ENCODE peak calls at places on chromosomes 3 and 15, in eight cellular contexts. N is prostate gland; E is cardiac muscle cell; K is astrocyte of the spinal cord; B is IMR-90; T is heart left ventricle; I is CD8-positive, alpha-beta T cell; V is cardiac fibroblast. P is an unnamed sample.

GRCh38 chr15:76135516-76135915 is 75.7 kb downstream of the TMEM266 start:
- DNase-seq in N (no peak), E (no peak), K (no peak), B (no peak), T (no peak), I (no peak), V (no peak), P (no peak)

GRCh38 chr3:192482809-192483208 is 244.5 kb downstream of the FGF12 start:
- DNase-seq in N (peak), E (peak), K (peak), B (no peak), T (no peak), I (no peak), V (peak), P (no peak)

GRCh38 chr3:64344721-64345207 is 119.5 kb upstream of the PRICKLE2 start:
- DNase-seq in N (no peak), E (peak), K (peak), B (peak), T (no peak), I (no peak), V (peak), P (peak)

GRCh38 chr3:98894791-98895576 is 6.5 kb downstream of the DCBLD2 start:
- DNase-seq in N (no peak), E (no peak), K (peak), B (no peak), T (no peak), I (no peak), V (no peak), P (no peak)

GRCh38 chr3:141337523-141337854 is 30.8 kb upstream of the ZBTB38 start:
- DNase-seq in N (no peak), E (no peak), K (no peak), B (no peak), T (no peak), I (no peak), V (no peak), P (no peak)

GRCh38 chr3:67090472-67090871 is 92.4 kb downstream of the KBTBD8 start:
- DNase-seq in N (no peak), E (peak), K (peak), B (peak), T (no peak), I (no peak), V (peak), P (no peak)

GRCh38 chr15:33104276-33104675 is 90.2 kb downstream of the FMN1 start:
- DNase-seq in N (no peak), E (peak), K (peak), B (peak), T (no peak), I (no peak), V (peak), P (peak)

GRCh38 chr3:143436231-143436930 is 316.8 kb downstream of the CHST2 start:
- DNase-seq in N (no peak), E (peak), K (no peak), B (peak), T (no peak), I (no peak), V (peak), P (no peak)

GRCh38 chr3:56691165-56692000 is 8.3 kb upstream of the TASOR start:
- DNase-seq in N (no peak), E (no peak), K (no peak), B (peak), T (no peak), I (no peak), V (no peak), P (no peak)

GRCh38 chr15:68610825-68611224 is 32.0 kb downstream of the CORO2B start:
- DNase-seq in N (no peak), E (no peak), K (no peak), B (no peak), T (no peak), I (no peak), V (no peak), P (no peak)

GRCh38 chr3:191328383-191328962 is 721 bp upstream of the CCDC50 start:
- DNase-seq in N (no peak), E (no peak), K (no peak), B (no peak), T (no peak), I (no peak), V (no peak), P (no peak)

GRCh38 chr3:181896605-181897004 is 184.9 kb downstream of the SOX2 start:
- DNase-seq in N (no peak), E (no peak), K (no peak), B (no peak), T (no peak), I (no peak), V (no peak), P (no peak)

GRCh38 chr3:72488736-72489030 is 359.6 kb downstream of the SHQ1 start:
- DNase-seq in N (no peak), E (peak), K (peak), B (peak), T (no peak), I (no peak), V (peak), P (peak)
- H3K4me3 ChIP-seq in N (no peak), E (no peak), K (no peak), B (no peak), T (no peak), I (no peak), V (no peak), P (no peak)

GRCh38 chr3:5038243-5038642 is 59.0 kb downstream of the BHLHE40 start:
- DNase-seq in N (no peak), E (no peak), K (no peak), B (no peak), T (no peak), I (no peak), V (no peak), P (no peak)

GRCh38 chr3:5036858-5037257 is 57.6 kb downstream of the BHLHE40 start:
- DNase-seq in N (no peak), E (no peak), K (no peak), B (no peak), T (no peak), I (no peak), V (no peak), P (no peak)

GRCh38 chr3:5037828-5038227 is 58.6 kb downstream of the BHLHE40 start:
- DNase-seq in N (no peak), E (no peak), K (no peak), B (no peak), T (no peak), I (no peak), V (no peak), P (no peak)

GRCh38 chr3:5039585-5039984 is 60.3 kb downstream of the BHLHE40 start:
- DNase-seq in N (no peak), E (no peak), K (no peak), B (no peak), T (no peak), I (no peak), V (no peak), P (no peak)

GRCh38 chr3:5041315-5041714 is 62.1 kb downstream of the BHLHE40 start:
- DNase-seq in N (no peak), E (no peak), K (no peak), B (no peak), T (no peak), I (no peak), V (no peak), P (no peak)
- TF ChIP-seq CTCF in N (no peak), E (no peak), K (no peak), B (no peak), T (no peak), I (no peak), V (no peak), P (no peak)

DNA sequence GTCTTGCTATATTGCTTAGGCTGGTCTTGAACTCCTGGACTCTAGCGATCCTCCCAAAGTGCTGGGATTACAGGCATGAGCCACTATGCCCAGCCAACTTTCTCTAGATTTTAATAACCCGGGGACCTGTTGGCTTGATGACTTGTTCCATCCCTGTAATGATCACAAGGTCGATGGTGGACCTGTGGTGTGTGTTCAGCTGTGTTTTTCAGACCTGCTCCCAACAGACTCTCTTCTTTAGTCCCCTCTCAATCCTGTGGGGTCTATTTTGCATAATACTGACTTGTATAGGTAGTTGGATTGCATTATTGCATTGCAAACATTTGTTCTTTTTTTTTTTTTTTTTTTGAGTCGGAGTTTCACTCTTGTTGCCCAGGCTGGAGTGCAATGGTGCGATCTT is 1.9 kb downstream of the MAP2K1 start:
- DNase-seq in N (no peak), E (no peak), K (no peak), B (no peak), T (no peak), I (no peak), V (no peak), P (no peak)
- H3K4me3 ChIP-seq in N (no peak), E (peak), K (peak), B (no peak), T (no peak), I (no peak), V (no peak), P (no peak)

DNA sequence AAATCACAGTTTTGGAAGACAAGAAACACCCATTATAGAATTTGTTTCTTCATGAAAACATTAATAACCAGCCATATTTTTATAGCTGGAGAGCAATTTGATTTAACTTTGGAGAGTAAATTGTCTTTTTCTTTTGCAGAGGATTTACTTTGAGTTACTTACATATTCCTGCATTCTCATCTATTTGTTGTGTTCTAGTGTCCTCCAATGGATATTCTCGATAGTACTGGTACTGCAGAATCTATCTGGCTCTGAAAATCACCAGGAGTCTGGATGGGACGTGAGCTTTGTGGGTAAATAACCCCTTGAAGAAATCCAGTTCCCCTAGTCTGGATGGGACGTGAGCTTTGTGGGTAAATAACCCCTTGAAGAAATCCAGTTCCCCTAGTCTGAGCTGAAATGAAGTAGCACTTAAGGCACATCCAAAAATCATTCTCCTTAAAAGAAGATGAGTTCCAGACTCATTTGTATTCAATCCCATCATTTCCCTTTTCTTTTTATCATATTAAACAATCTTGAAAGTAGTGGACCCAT is 294.1 kb upstream of the UBE2E2 start:
- DNase-seq in N (no peak), E (no peak), K (no peak), B (no peak), T (no peak), I (no peak), V (no peak), P (no peak)
- TF ChIP-seq CTCF in N (no peak), E (no peak), K (no peak), B (no peak), T (peak), I (no peak), V (no peak), P (no peak)

GRCh38 chr3:194585880-194586281 is 47.3 kb downstream of the TMEM44 start:
- DNase-seq in N (no peak), E (no peak), K (no peak), B (no peak), T (no peak), I (no peak), V (no peak), P (no peak)

GRCh38 chr3:194582196-194582905 is 50.9 kb downstream of the TMEM44 start:
- DNase-seq in N (no peak), E (no peak), K (no peak), B (no peak), T (no peak), I (no peak), V (no peak), P (no peak)

GRCh38 chr3:194586839-194587238 is 46.4 kb downstream of the TMEM44 start:
- DNase-seq in N (no peak), E (peak), K (peak), B (peak), T (no peak), I (no peak), V (peak), P (no peak)

GRCh38 chr3:194584435-194584776 is 48.8 kb downstream of the TMEM44 start:
- DNase-seq in N (no peak), E (no peak), K (no peak), B (no peak), T (no peak), I (no peak), V (no peak), P (no peak)

GRCh38 chr3:194584866-194585265 is 48.4 kb downstream of the TMEM44 start:
- DNase-seq in N (no peak), E (peak), K (no peak), B (peak), T (no peak), I (no peak), V (peak), P (no peak)
- H3K4me3 ChIP-seq in N (no peak), E (peak), K (no peak), B (no peak), T (peak), I (no peak), V (no peak), P (no peak)

GRCh38 chr15:96366526-96366877 is 36.0 kb downstream of the NR2F2 start:
- DNase-seq in N (no peak), E (no peak), K (no peak), B (no peak), T (no peak), I (no peak), V (no peak), P (no peak)

GRCh38 chr15:96369825-96370621 is 39.5 kb downstream of the NR2F2 start:
- DNase-seq in N (no peak), E (no peak), K (no peak), B (no peak), T (no peak), I (no peak), V (no peak), P (no peak)

GRCh38 chr15:96369351-96369750 is 38.9 kb downstream of the NR2F2 start:
- DNase-seq in N (no peak), E (no peak), K (no peak), B (no peak), T (no peak), I (no peak), V (no peak), P (no peak)

GRCh38 chr15:96365781-96366525 is 35.5 kb downstream of the NR2F2 start:
- DNase-seq in N (no peak), E (no peak), K (no peak), B (no peak), T (no peak), I (no peak), V (no peak), P (no peak)

GRCh38 chr15:96367436-96368200 is 37.1 kb downstream of the NR2F2 start:
- DNase-seq in N (no peak), E (no peak), K (no peak), B (no peak), T (no peak), I (no peak), V (no peak), P (no peak)
- TF ChIP-seq CTCF in N (no peak), E (no peak), K (no peak), B (no peak), T (no peak), I (no peak), V (no peak), P (no peak)

GRCh38 chr3:171274222-171274621 is 186.0 kb downstream of the TNIK start:
- DNase-seq in N (no peak), E (no peak), K (no peak), B (no peak), T (no peak), I (no peak), V (no peak), P (no peak)

GRCh38 chr3:171267089-171267488 is 193.1 kb downstream of the TNIK start:
- DNase-seq in N (peak), E (no peak), K (no peak), B (no peak), T (no peak), I (no peak), V (no peak), P (no peak)

GRCh38 chr3:171269557-171269956 is 190.6 kb downstream of the TNIK start:
- DNase-seq in N (no peak), E (no peak), K (no peak), B (no peak), T (no peak), I (no peak), V (peak), P (no peak)

GRCh38 chr3:171268677-171269076 is 191.5 kb downstream of the TNIK start:
- DNase-seq in N (no peak), E (no peak), K (no peak), B (no peak), T (no peak), I (no peak), V (peak), P (no peak)

GRCh38 chr3:171270541-171270940 is 189.7 kb downstream of the TNIK start:
- DNase-seq in N (no peak), E (no peak), K (no peak), B (no peak), T (no peak), I (no peak), V (no peak), P (no peak)
- H3K4me3 ChIP-seq in N (no peak), E (no peak), K (no peak), B (no peak), T (no peak), I (no peak), V (no peak), P (no peak)

GRCh38 chr3:169044341-169045113 is 619.0 kb downstream of the MECOM start:
- DNase-seq in N (no peak), E (peak), K (peak), B (peak), T (no peak), I (no peak), V (peak), P (peak)

DNA sequence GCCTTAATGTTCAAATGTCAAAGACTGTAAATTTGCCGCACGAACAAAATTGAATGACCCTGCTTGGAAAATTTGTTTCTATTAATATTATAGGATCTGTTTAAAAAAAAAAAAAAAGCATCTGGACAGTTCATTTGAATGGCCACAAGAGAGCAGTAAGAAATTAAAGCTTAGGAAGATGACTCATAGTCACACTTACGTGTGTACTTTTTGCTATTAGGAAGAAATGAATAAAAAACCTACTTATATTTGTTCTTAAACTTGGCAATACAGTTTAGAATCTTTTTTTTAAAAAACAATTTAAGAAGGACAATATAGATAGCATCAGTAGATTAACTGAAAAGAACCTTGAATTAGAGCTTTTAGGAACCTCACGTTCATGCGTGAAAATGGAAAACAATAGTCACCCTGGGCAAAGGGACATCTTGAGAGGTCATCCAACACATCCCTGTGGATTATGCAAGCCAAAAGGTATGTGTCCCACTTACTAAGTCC is 621.8 kb downstream of the MECOM start:
- DNase-seq in N (no peak), E (peak), K (peak), B (peak), T (no peak), I (no peak), V (peak), P (peak)
- TF ChIP-seq CTCF in N (peak), E (peak), K (peak), B (peak), T (peak), I (no peak), V (peak), P (peak)

P was measured in astrocyte of the cerebellum.